ENCODE peak calls at places on chromosome 19, in four cellular contexts. E, S, D and U are unnamed samples.

GRCh38 chr19:31271569-31271911 is 77.7 kb downstream of the TSHZ3 start:
- DNase-seq in E (no peak), S (no peak), D (no peak), U (no peak)

GRCh38 chr19:54606891-54607781 is 13.7 kb downstream of the LILRA1 start:
- DNase-seq in E (no peak), S (no peak), D (no peak), U (no peak)

GRCh38 chr19:1001538-1002166 is 1.4 kb downstream of the GRIN3B start:
- DNase-seq in E (peak), S (peak), D (no peak), U (peak)

GRCh38 chr19:18504886-18505610 is 16.8 kb downstream of the ELL start:
- DNase-seq in E (no peak), S (no peak), D (no peak), U (no peak)

GRCh38 chr19:16836115-16836905 is 7.1 kb downstream of the SIN3B start:
- DNase-seq in E (peak), S (no peak), D (no peak), U (no peak)

GRCh38 chr19:43504426-43505185 is at the start of gene PHLDB3:
- DNase-seq in E (peak), S (no peak), D (no peak), U (no peak)

GRCh38 chr19:6276447-6276846 is 3.3 kb downstream of the MLLT1 start:
- DNase-seq in E (peak), S (no peak), D (no peak), U (no peak)

GRCh38 chr19:19403373-19403901 is 2.0 kb upstream of the GATAD2A start:
- DNase-seq in E (no peak), S (no peak), D (no peak), U (no peak)

GRCh38 chr19:20256606-20257005 is 89.6 kb downstream of the ZNF486 start:
- DNase-seq in E (no peak), S (no peak), D (no peak), U (no peak)

GRCh38 chr19:44532819-44533218 is 3.3 kb upstream of the CEACAM20 start:
- DNase-seq in E (no peak), S (no peak), D (no peak), U (no peak)

GRCh38 chr19:47421844-47422395 is 2.6 kb upstream of the MEIS3 start:
- DNase-seq in E (no peak), S (no peak), D (no peak), U (peak)

GRCh38 chr19:12665281-12665573 is 1.3 kb downstream of the MAN2B1 start:
- DNase-seq in E (peak), S (no peak), D (no peak), U (no peak)

GRCh38 chr19:10006335-10006708 is 4.0 kb downstream of the COL5A3 start:
- DNase-seq in E (peak), S (no peak), D (peak), U (no peak)

GRCh38 chr19:34844254-34844653 is 71.2 kb upstream of the ZNF599 start:
- DNase-seq in E (no peak), S (no peak), D (no peak), U (no peak)

GRCh38 chr19:42548545-42548944 is 20.3 kb upstream of the CEACAM1 start:
- DNase-seq in E (no peak), S (no peak), D (no peak), U (no peak)

GRCh38 chr19:39824143-39825092 is 9.5 kb downstream of the DYRK1B start:
- DNase-seq in E (peak), S (peak), D (peak), U (peak)

GRCh38 chr19:10719466-10719961 is 1.6 kb downstream of the DNM2 start:
- DNase-seq in E (no peak), S (no peak), D (no peak), U (no peak)

GRCh38 chr19:53553865-53554791 is 16.2 kb downstream of the ZNF331 start:
- DNase-seq in E (peak), S (peak), D (peak), U (no peak)

GRCh38 chr19:13102666-13103584 is at the start of gene LYL1:
- DNase-seq in E (peak), S (no peak), D (peak), U (no peak)

GRCh38 chr19:18229474-18229873 is 3.2 kb upstream of the PDE4C start:
- DNase-seq in E (no peak), S (no peak), D (no peak), U (no peak)

GRCh38 chr19:29121684-29122083 is 91.3 kb downstream of the UQCRFS1 start:
- DNase-seq in E (no peak), S (no peak), D (no peak), U (no peak)

GRCh38 chr19:15249912-15250634 is 17.8 kb upstream of the EPHX3 start:
- DNase-seq in E (peak), S (no peak), D (no peak), U (no peak)

GRCh38 chr19:33441277-33441699 is 67.8 kb downstream of the CEBPG start:
- DNase-seq in E (peak), S (no peak), D (no peak), U (no peak)